ENCODE peak calls at places on chromosome 12, in nine cellular contexts. One of them, this sample, is unnamed. For H3K9me3, the result is how much of the 10 kb centered on the place peaks cover.

GRCh38 chr12:30725739-30726138 is 29.0 kb downstream of the CAPRIN2 start:
- DNase-seq in mammary epithelial cell: peak
- DNase-seq in tibial nerve: no peak
- DNase-seq in H9: no peak
- DNase-seq in cardiac muscle cell: peak
- DNase-seq in CD8-positive, alpha-beta memory T cell: no peak
- DNase-seq in IMR-90: peak
- DNase-seq in suprapubic skin: no peak
- DNase-seq in CD8-positive, alpha-beta T cell: no peak
- DNase-seq in this sample: no peak

GRCh38 chr12:10652192-10652591 is 21.7 kb downstream of the STYK1 start:
- DNase-seq in mammary epithelial cell: no peak
- DNase-seq in tibial nerve: no peak
- DNase-seq in H9: no peak
- DNase-seq in cardiac muscle cell: peak
- DNase-seq in CD8-positive, alpha-beta memory T cell: no peak
- DNase-seq in IMR-90: no peak
- DNase-seq in suprapubic skin: no peak
- DNase-seq in CD8-positive, alpha-beta T cell: no peak
- DNase-seq in this sample: no peak

GRCh38 chr12:49342914-49343731 is 3.6 kb upstream of the DNAJC22 start:
- DNase-seq in mammary epithelial cell: no peak
- DNase-seq in tibial nerve: no peak
- DNase-seq in H9: peak
- DNase-seq in cardiac muscle cell: no peak
- DNase-seq in CD8-positive, alpha-beta memory T cell: no peak
- DNase-seq in IMR-90: no peak
- DNase-seq in suprapubic skin: no peak
- DNase-seq in CD8-positive, alpha-beta T cell: no peak
- DNase-seq in this sample: no peak

GRCh38 chr12:15856097-15856982 is 25.8 kb upstream of the STRAP start:
- DNase-seq in mammary epithelial cell: peak
- DNase-seq in tibial nerve: no peak
- DNase-seq in H9: no peak
- DNase-seq in cardiac muscle cell: peak
- DNase-seq in CD8-positive, alpha-beta memory T cell: peak
- DNase-seq in IMR-90: peak
- DNase-seq in suprapubic skin: no peak
- DNase-seq in CD8-positive, alpha-beta T cell: peak
- DNase-seq in this sample: no peak

GRCh38 chr12:3757261-3757660 is 4.4 kb upstream of the CRACR2A start:
- DNase-seq in mammary epithelial cell: no peak
- DNase-seq in tibial nerve: no peak
- DNase-seq in H9: no peak
- DNase-seq in cardiac muscle cell: no peak
- DNase-seq in CD8-positive, alpha-beta memory T cell: no peak
- DNase-seq in IMR-90: no peak
- DNase-seq in suprapubic skin: no peak
- DNase-seq in CD8-positive, alpha-beta T cell: no peak
- DNase-seq in this sample: peak

GRCh38 chr12:89932950-89933349 is 224.3 kb upstream of the ATP2B1 start:
- DNase-seq in mammary epithelial cell: peak
- DNase-seq in tibial nerve: no peak
- DNase-seq in H9: no peak
- DNase-seq in cardiac muscle cell: no peak
- DNase-seq in CD8-positive, alpha-beta memory T cell: no peak
- DNase-seq in IMR-90: peak
- DNase-seq in suprapubic skin: no peak
- DNase-seq in CD8-positive, alpha-beta T cell: no peak
- DNase-seq in this sample: no peak

GRCh38 chr12:28780096-28780495 is 369.0 kb upstream of the FAR2 start:
- DNase-seq in mammary epithelial cell: peak
- DNase-seq in tibial nerve: no peak
- DNase-seq in H9: no peak
- DNase-seq in cardiac muscle cell: peak
- DNase-seq in CD8-positive, alpha-beta memory T cell: no peak
- DNase-seq in IMR-90: peak
- DNase-seq in suprapubic skin: no peak
- DNase-seq in CD8-positive, alpha-beta T cell: no peak
- DNase-seq in this sample: no peak

GRCh38 chr12:4327293-4327692 is 6.3 kb downstream of the TIGAR start:
- DNase-seq in mammary epithelial cell: no peak
- DNase-seq in tibial nerve: no peak
- DNase-seq in H9: no peak
- DNase-seq in cardiac muscle cell: no peak
- DNase-seq in CD8-positive, alpha-beta memory T cell: no peak
- DNase-seq in IMR-90: no peak
- DNase-seq in suprapubic skin: no peak
- DNase-seq in CD8-positive, alpha-beta T cell: no peak
- DNase-seq in this sample: no peak

GRCh38 chr12:30067156-30067555 is 283.4 kb upstream of the TMTC1 start:
- DNase-seq in mammary epithelial cell: no peak
- DNase-seq in tibial nerve: no peak
- DNase-seq in H9: no peak
- DNase-seq in cardiac muscle cell: peak
- DNase-seq in CD8-positive, alpha-beta memory T cell: no peak
- DNase-seq in IMR-90: peak
- DNase-seq in suprapubic skin: no peak
- DNase-seq in CD8-positive, alpha-beta T cell: no peak
- DNase-seq in this sample: no peak

GRCh38 chr12:39003541-39004160 is 98.3 kb upstream of the CPNE8 start:
- DNase-seq in mammary epithelial cell: no peak
- DNase-seq in tibial nerve: no peak
- DNase-seq in H9: no peak
- DNase-seq in cardiac muscle cell: no peak
- DNase-seq in CD8-positive, alpha-beta memory T cell: no peak
- DNase-seq in IMR-90: no peak
- DNase-seq in suprapubic skin: no peak
- DNase-seq in CD8-positive, alpha-beta T cell: no peak
- DNase-seq in this sample: no peak

GRCh38 chr12:43847427-43847826 is 11.5 kb downstream of the TMEM117 start:
- DNase-seq in mammary epithelial cell: peak
- DNase-seq in tibial nerve: no peak
- DNase-seq in H9: no peak
- DNase-seq in cardiac muscle cell: no peak
- DNase-seq in CD8-positive, alpha-beta memory T cell: no peak
- DNase-seq in IMR-90: peak
- DNase-seq in suprapubic skin: no peak
- DNase-seq in CD8-positive, alpha-beta T cell: no peak
- DNase-seq in this sample: no peak

GRCh38 chr12:45988259-45988658 is 2.1 kb downstream of the SCAF11 start:
- DNase-seq in mammary epithelial cell: peak
- DNase-seq in tibial nerve: no peak
- DNase-seq in H9: no peak
- DNase-seq in cardiac muscle cell: no peak
- DNase-seq in CD8-positive, alpha-beta memory T cell: no peak
- DNase-seq in IMR-90: peak
- DNase-seq in suprapubic skin: no peak
- DNase-seq in CD8-positive, alpha-beta T cell: no peak
- DNase-seq in this sample: no peak

GRCh38 chr12:76249501-76249900 is 98.7 kb downstream of the BBS10 start:
- DNase-seq in mammary epithelial cell: no peak
- DNase-seq in tibial nerve: no peak
- DNase-seq in H9: no peak
- DNase-seq in cardiac muscle cell: no peak
- DNase-seq in CD8-positive, alpha-beta memory T cell: no peak
- DNase-seq in IMR-90: no peak
- DNase-seq in suprapubic skin: no peak
- DNase-seq in CD8-positive, alpha-beta T cell: no peak
- DNase-seq in this sample: no peak

GRCh38 chr12:41697161-41697560 is 447.5 kb downstream of the GXYLT1 start:
- DNase-seq in mammary epithelial cell: no peak
- DNase-seq in tibial nerve: no peak
- DNase-seq in H9: no peak
- DNase-seq in cardiac muscle cell: no peak
- DNase-seq in CD8-positive, alpha-beta memory T cell: no peak
- DNase-seq in IMR-90: no peak
- DNase-seq in suprapubic skin: no peak
- DNase-seq in CD8-positive, alpha-beta T cell: no peak
- DNase-seq in this sample: no peak

GRCh38 chr12:46660719-46661118 is 165.1 kb downstream of the SLC38A4 start:
- DNase-seq in mammary epithelial cell: no peak
- DNase-seq in tibial nerve: no peak
- DNase-seq in H9: no peak
- DNase-seq in cardiac muscle cell: peak
- DNase-seq in CD8-positive, alpha-beta memory T cell: no peak
- DNase-seq in IMR-90: peak
- DNase-seq in suprapubic skin: no peak
- DNase-seq in CD8-positive, alpha-beta T cell: no peak
- DNase-seq in this sample: no peak

GRCh38 chr12:43444940-43445564 is 107.0 kb downstream of the ADAMTS20 start:
- DNase-seq in mammary epithelial cell: peak
- DNase-seq in tibial nerve: peak
- DNase-seq in H9: peak
- DNase-seq in cardiac muscle cell: peak
- DNase-seq in CD8-positive, alpha-beta memory T cell: peak
- DNase-seq in IMR-90: peak
- DNase-seq in suprapubic skin: no peak
- DNase-seq in CD8-positive, alpha-beta T cell: peak
- DNase-seq in this sample: no peak

GRCh38 chr12:6425588-6426531 is 18.9 kb upstream of the CD27 start:
- DNase-seq in mammary epithelial cell: no peak
- DNase-seq in tibial nerve: no peak
- DNase-seq in H9: no peak
- DNase-seq in cardiac muscle cell: no peak
- DNase-seq in CD8-positive, alpha-beta memory T cell: no peak
- DNase-seq in IMR-90: peak
- DNase-seq in suprapubic skin: no peak
- DNase-seq in CD8-positive, alpha-beta T cell: no peak
- DNase-seq in this sample: no peak

GRCh38 chr12:47590771-47591368 is 115.0 kb downstream of the RPAP3 start:
- DNase-seq in mammary epithelial cell: no peak
- DNase-seq in tibial nerve: no peak
- DNase-seq in H9: no peak
- DNase-seq in cardiac muscle cell: peak
- DNase-seq in CD8-positive, alpha-beta memory T cell: no peak
- DNase-seq in IMR-90: no peak
- DNase-seq in suprapubic skin: no peak
- DNase-seq in CD8-positive, alpha-beta T cell: no peak
- DNase-seq in this sample: no peak

GRCh38 chr12:55997535-55997859 is 421 bp downstream of the SUOX start:
- DNase-seq in mammary epithelial cell: no peak
- DNase-seq in tibial nerve: no peak
- DNase-seq in H9: peak
- DNase-seq in cardiac muscle cell: no peak
- DNase-seq in CD8-positive, alpha-beta memory T cell: no peak
- DNase-seq in IMR-90: no peak
- DNase-seq in suprapubic skin: no peak
- DNase-seq in CD8-positive, alpha-beta T cell: no peak
- DNase-seq in this sample: no peak
- H3K27ac ChIP-seq in mammary epithelial cell: peak
- H3K27ac ChIP-seq in tibial nerve: peak
- H3K27ac ChIP-seq in H9: no peak
- H3K27ac ChIP-seq in cardiac muscle cell: peak
- H3K27ac ChIP-seq in CD8-positive, alpha-beta memory T cell: peak
- H3K27ac ChIP-seq in IMR-90: peak
- H3K27ac ChIP-seq in suprapubic skin: peak
- H3K27ac ChIP-seq in CD8-positive, alpha-beta T cell: no peak
- H3K27ac ChIP-seq in this sample: peak

GRCh38 chr12:111976860-111977259 is 36.1 kb downstream of the TMEM116 start:
- DNase-seq in mammary epithelial cell: no peak
- DNase-seq in tibial nerve: no peak
- DNase-seq in H9: no peak
- DNase-seq in cardiac muscle cell: no peak
- DNase-seq in CD8-positive, alpha-beta memory T cell: no peak
- DNase-seq in IMR-90: no peak
- DNase-seq in suprapubic skin: no peak
- DNase-seq in CD8-positive, alpha-beta T cell: no peak
- DNase-seq in this sample: no peak
- H3K9me3 ChIP-seq in mammary epithelial cell: under half
- H3K9me3 ChIP-seq in tibial nerve: under half
- H3K9me3 ChIP-seq in H9: under half
- H3K9me3 ChIP-seq in cardiac muscle cell: under half
- H3K9me3 ChIP-seq in CD8-positive, alpha-beta memory T cell: under half
- H3K9me3 ChIP-seq in IMR-90: under half
- H3K9me3 ChIP-seq in suprapubic skin: under half
- H3K9me3 ChIP-seq in CD8-positive, alpha-beta T cell: under half
- H3K9me3 ChIP-seq in this sample: under half

DNA sequence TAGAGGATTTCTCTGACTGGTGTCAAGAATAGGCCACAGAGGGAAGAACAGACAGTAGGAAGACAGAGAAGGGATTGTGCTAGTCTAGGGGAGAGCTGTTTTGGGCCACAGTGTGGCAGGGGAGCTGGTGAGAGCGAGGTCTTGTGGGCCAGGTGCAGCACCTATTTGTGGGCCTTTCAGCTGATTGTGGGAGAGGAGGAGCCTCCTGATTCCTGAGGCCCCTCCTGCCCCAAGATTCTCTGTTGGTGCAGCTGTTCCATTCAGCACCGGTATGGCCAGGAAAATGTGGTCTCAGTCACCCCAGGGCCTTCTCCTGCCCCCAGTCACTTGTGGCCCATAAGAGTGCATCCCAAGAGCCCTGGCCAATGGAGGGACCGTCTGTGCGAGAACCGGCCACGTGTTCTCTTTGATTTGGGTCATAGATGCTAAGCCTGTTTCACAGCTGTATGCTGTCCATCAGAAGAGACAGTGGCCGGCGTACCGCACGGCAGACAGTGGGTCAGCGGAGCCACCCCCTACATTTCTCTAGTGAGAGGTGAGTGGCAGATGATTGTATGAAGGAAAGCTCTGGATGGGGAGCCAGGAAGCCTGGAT is 27.7 kb downstream of the TPCN1 start:
- DNase-seq in mammary epithelial cell: no peak
- DNase-seq in tibial nerve: no peak
- DNase-seq in H9: no peak
- DNase-seq in cardiac muscle cell: no peak
- DNase-seq in CD8-positive, alpha-beta memory T cell: no peak
- DNase-seq in IMR-90: no peak
- DNase-seq in suprapubic skin: no peak
- DNase-seq in CD8-positive, alpha-beta T cell: no peak
- DNase-seq in this sample: no peak
- H3K27ac ChIP-seq in mammary epithelial cell: no peak
- H3K27ac ChIP-seq in tibial nerve: no peak
- H3K27ac ChIP-seq in H9: no peak
- H3K27ac ChIP-seq in cardiac muscle cell: no peak
- H3K27ac ChIP-seq in CD8-positive, alpha-beta memory T cell: no peak
- H3K27ac ChIP-seq in IMR-90: no peak
- H3K27ac ChIP-seq in suprapubic skin: no peak
- H3K27ac ChIP-seq in CD8-positive, alpha-beta T cell: no peak
- H3K27ac ChIP-seq in this sample: no peak

DNA sequence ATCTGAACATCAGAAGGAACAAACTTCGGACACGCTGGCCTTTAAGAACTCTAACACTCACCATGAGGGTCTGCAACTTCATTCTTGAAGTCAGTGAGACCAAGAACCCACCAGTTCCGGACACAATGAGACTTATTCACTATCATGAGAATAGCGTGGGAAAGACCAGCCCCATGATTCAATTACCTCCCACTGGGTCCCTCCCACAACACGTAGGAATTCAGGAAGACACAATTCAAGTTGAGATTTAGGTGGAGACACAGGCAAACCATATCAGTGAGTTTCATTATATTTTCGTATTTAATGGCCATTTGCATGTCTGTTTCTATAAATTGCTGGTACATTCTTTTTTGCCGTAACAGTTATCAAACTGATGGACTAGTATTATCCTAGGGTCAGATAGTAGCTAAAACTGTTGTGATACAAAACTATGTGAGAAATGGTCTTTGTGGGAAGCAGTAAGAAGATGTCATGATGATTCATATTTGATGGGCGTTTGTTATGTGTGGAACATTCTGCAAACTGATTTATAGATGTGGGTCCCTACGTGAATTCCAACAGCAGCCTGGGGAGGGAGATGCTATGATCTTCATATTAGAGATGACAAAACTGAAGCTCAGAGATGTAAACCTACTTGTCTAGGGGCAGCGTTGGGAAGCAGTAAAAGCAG is 282.4 kb upstream of the TMEM132C start:
- DNase-seq in mammary epithelial cell: no peak
- DNase-seq in tibial nerve: no peak
- DNase-seq in H9: no peak
- DNase-seq in cardiac muscle cell: no peak
- DNase-seq in CD8-positive, alpha-beta memory T cell: no peak
- DNase-seq in IMR-90: no peak
- DNase-seq in suprapubic skin: no peak
- DNase-seq in CD8-positive, alpha-beta T cell: no peak
- DNase-seq in this sample: no peak
- H3K9me3 ChIP-seq in mammary epithelial cell: under half
- H3K9me3 ChIP-seq in tibial nerve: under half
- H3K9me3 ChIP-seq in H9: under half
- H3K9me3 ChIP-seq in cardiac muscle cell: under half
- H3K9me3 ChIP-seq in CD8-positive, alpha-beta memory T cell: under half
- H3K9me3 ChIP-seq in IMR-90: under half
- H3K9me3 ChIP-seq in suprapubic skin: under half
- H3K9me3 ChIP-seq in CD8-positive, alpha-beta T cell: under half
- H3K9me3 ChIP-seq in this sample: under half

This sample was measured in vagina.